ENCODE peak calls at places on chromosome 19, in seven cellular contexts. J, L, N, I, F, A and P are unnamed samples.
A peak's percentile ranks its signal among the peaks of the same experiment; 100 is the strongest.

GRCh38 chr19:42105358-42105757 is 26.9 kb downstream of the POU2F2 start:
- DNase-seq in J (no peak), L (no peak), N (no peak), I (no peak), F (no peak), A (no peak), P (no peak)

GRCh38 chr19:13781547-13781946 is 7.3 kb downstream of the C19orf53 start:
- DNase-seq in J (peak; percentile 86), L (no peak), N (peak; percentile 88), I (peak; percentile 85), F (peak; percentile 91), A (peak; percentile 67), P (peak; percentile 94)

GRCh38 chr19:45531349-45531748 is 24.1 kb downstream of the VASP start:
- DNase-seq in J (no peak), L (no peak), N (no peak), I (no peak), F (no peak), A (no peak), P (no peak)

GRCh38 chr19:39097299-39097698 is 13.1 kb downstream of the ACP7 start:
- DNase-seq in J (no peak), L (no peak), N (no peak), I (no peak), F (no peak), A (no peak), P (no peak)

GRCh38 chr19:19860756-19861390 is 4.8 kb upstream of the ZNF253 start:
- DNase-seq in J (no peak), L (no peak), N (no peak), I (no peak), F (no peak), A (peak; percentile 86), P (no peak)

GRCh38 chr19:32287811-32288227 is 57.6 kb upstream of the ZNF507 start:
- DNase-seq in J (peak; percentile 65), L (no peak), N (peak; percentile 44), I (peak; percentile 37), F (peak; percentile 43), A (peak; percentile 70), P (peak; percentile 41)

GRCh38 chr19:18777725-18778389 is 13.2 kb downstream of the COMP start:
- DNase-seq in J (no peak), L (no peak), N (no peak), I (no peak), F (no peak), A (no peak), P (no peak)

GRCh38 chr19:17095141-17095919 is 19.8 kb downstream of the MYO9B start:
- DNase-seq in J (peak; percentile 40), L (no peak), N (no peak), I (no peak), F (no peak), A (no peak), P (no peak)

GRCh38 chr19:39381910-39382611 is 8.8 kb downstream of the PAF1 start:
- DNase-seq in J (no peak), L (no peak), N (no peak), I (no peak), F (no peak), A (no peak), P (no peak)

GRCh38 chr19:11079999-11080398 is 9.3 kb upstream of the LDLR start:
- DNase-seq in J (no peak), L (no peak), N (no peak), I (no peak), F (no peak), A (no peak), P (no peak)

GRCh38 chr19:33171916-33172359 is 22.2 kb upstream of the LRP3 start:
- DNase-seq in J (peak; percentile 59), L (no peak), N (no peak), I (peak; percentile 32), F (no peak), A (no peak), P (no peak)

GRCh38 chr19:18501832-18502231 is 20.0 kb downstream of the ELL start:
- DNase-seq in J (no peak), L (peak; percentile 81), N (no peak), I (no peak), F (no peak), A (no peak), P (no peak)

GRCh38 chr19:34218818-34219164 is 35.6 kb upstream of the GARRE1 start:
- DNase-seq in J (no peak), L (no peak), N (no peak), I (no peak), F (peak; percentile 53), A (no peak), P (no peak)